ENCODE peak calls at places on chromosomes 16 and 17, in ten cellular contexts. Y, K, C, D, Z, X, E, U, H and S are unnamed samples.

GRCh38 chr17:2087597-2088211 is 32.8 kb downstream of the HIC1 start:
- DNase-seq in Y (no peak), K (peak; percentile 87), C (no peak), D (peak; percentile 68), Z (no peak), X (peak; percentile 34), E (peak; percentile 45), U (no peak), H (no peak), S (no peak)

GRCh38 chr17:27354051-27354490 is 60.2 kb downstream of the WSB1 start:
- DNase-seq in Y (no peak), K (no peak), C (no peak), D (peak; percentile 33), Z (no peak), X (no peak), E (no peak), U (no peak), H (no peak), S (no peak)

GRCh38 chr16:77657016-77657415 is 65.3 kb upstream of the NUDT7 start:
- DNase-seq in Y (peak; percentile 7), K (peak; percentile 2), C (peak; percentile 31), D (no peak), Z (no peak), X (no peak), E (no peak), U (no peak), H (no peak), S (no peak)

GRCh38 chr16:62965831-62966230 is 929.6 kb upstream of the CDH8 start:
- DNase-seq in Y (no peak), K (no peak), C (no peak), D (no peak), Z (no peak), X (no peak), E (no peak), U (no peak), H (no peak), S (no peak)

GRCh38 chr16:31455601-31456314 is 3.5 kb upstream of the ARMC5 start:
- DNase-seq in Y (no peak), K (peak; percentile 62), C (peak; percentile 51), D (no peak), Z (no peak), X (no peak), E (no peak), U (no peak), H (no peak), S (no peak)

GRCh38 chr17:45096141-45096540 is 35.0 kb downstream of the NMT1 start:
- DNase-seq in Y (no peak), K (peak; percentile 43), C (peak; percentile 40), D (no peak), Z (no peak), X (no peak), E (no peak), U (no peak), H (no peak), S (no peak)

GRCh38 chr17:81066771-81067315 is 31.9 kb downstream of the BAIAP2 start:
- DNase-seq in Y (no peak), K (no peak), C (no peak), D (no peak), Z (no peak), X (no peak), E (no peak), U (no peak), H (no peak), S (no peak)

GRCh38 chr16:53207810-53208752 is 153.3 kb downstream of the CHD9 start:
- DNase-seq in Y (peak; percentile 41), K (peak; percentile 32), C (peak; percentile 86), D (peak; percentile 43), Z (peak; percentile 45), X (peak; percentile 33), E (peak; percentile 67), U (peak; percentile 40), H (peak; percentile 39), S (peak; percentile 13)

DNA sequence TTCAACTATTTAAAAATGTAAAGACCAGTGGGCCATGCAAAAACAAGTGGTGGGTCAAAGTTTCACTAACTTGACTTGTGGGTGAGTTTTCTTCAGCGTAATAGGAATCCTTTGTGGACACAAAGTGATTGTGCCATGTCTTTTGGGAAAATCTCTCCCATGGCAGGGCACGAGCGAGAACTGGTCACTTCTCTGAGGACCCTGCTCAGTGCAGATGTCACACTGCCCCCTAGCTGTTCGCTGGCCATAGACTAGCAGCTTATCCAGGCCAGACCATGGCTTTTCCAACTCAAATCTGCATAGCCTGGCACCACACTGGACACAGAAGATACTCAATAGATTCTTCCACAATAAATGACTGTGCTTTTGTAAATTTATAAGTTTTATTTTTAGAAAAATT is 306.0 kb upstream of the CCL2 start:
- DNase-seq in Y (no peak), K (no peak), C (peak; percentile 70), D (no peak), Z (no peak), X (peak; percentile 37), E (no peak), U (no peak), H (no peak), S (peak; percentile 31)
- TF ChIP-seq CTCF in Y (no peak), K (no peak), C (peak; percentile 73), D (peak; percentile 18), Z (no peak), X (peak; percentile 46), E (no peak), U (no peak), H (no peak), S (peak; percentile 73)

DNA sequence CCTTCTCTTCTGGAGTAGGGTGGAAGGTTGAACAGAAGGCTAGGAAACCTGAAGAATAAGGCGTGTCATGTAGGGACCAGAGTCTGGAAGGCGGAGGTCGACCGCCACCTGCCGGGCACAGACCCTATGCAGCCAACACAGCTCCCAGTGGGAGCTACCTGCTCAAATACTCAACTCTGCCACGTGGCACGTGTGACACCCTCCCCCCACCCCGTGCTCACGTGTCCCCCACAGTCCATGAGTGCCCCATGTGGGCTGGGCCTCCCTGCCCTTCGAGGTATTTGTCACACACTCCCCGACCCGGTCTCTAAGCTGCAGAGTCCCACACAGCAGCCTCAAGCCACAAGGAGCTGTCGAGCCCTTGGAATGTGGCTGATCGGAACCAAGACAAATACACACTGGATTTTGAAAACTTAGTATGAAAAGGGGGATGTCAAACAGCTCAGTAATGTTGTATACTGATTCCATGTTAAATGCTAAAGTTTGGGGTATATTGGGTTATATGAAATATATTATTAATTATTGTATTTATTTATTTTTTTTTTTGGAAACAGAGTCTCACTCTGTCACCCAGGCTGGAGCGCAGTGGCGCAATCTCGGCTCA is 11.7 kb downstream of the HID1 start:
- DNase-seq in Y (no peak), K (peak; percentile 75), C (peak; percentile 80), D (no peak), Z (no peak), X (peak; percentile 74), E (peak; percentile 73), U (no peak), H (peak; percentile 55), S (peak; percentile 41)
- TF ChIP-seq CTCF in Y (peak; percentile 47), K (peak; percentile 33), C (peak; percentile 63), D (peak; percentile 40), Z (peak; percentile 21), X (peak; percentile 66), E (no peak), U (no peak), H (peak; percentile 11), S (peak; percentile 70)

GRCh38 chr17:8255499-8255898 is 6.4 kb downstream of the PFAS start:
- DNase-seq in Y (no peak), K (no peak), C (no peak), D (no peak), Z (no peak), X (no peak), E (no peak), U (no peak), H (no peak), S (no peak)

GRCh38 chr17:8254881-8255280 is 5.8 kb downstream of the PFAS start:
- DNase-seq in Y (no peak), K (no peak), C (no peak), D (no peak), Z (no peak), X (no peak), E (no peak), U (no peak), H (no peak), S (no peak)

GRCh38 chr17:8256291-8256690 is 7.2 kb downstream of the PFAS start:
- DNase-seq in Y (no peak), K (no peak), C (no peak), D (no peak), Z (no peak), X (no peak), E (no peak), U (no peak), H (no peak), S (no peak)

GRCh38 chr17:8256691-8257090 is 7.6 kb downstream of the PFAS start:
- DNase-seq in Y (no peak), K (no peak), C (no peak), D (no peak), Z (no peak), X (no peak), E (no peak), U (no peak), H (no peak), S (no peak)

DNA sequence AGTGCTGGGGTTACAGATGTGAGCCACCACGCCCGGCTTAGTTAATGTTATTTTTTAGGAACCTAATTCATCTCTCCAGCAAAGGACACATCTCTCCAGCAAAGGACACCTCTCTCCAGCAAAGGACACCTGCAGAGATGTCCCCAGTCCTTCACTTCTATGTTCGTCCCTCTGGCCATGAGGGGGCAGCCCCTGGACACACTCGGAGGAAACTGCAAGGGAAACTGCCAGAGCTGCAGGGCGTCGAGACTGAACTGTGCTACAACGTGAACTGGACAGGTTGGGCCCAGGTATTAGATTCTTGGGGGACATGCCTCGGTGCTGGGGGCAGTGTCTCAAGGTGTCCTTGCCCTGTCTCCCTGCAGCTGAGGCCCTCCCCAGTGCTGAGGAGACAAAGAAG is 4.7 kb downstream of the PFAS start:
- DNase-seq in Y (no peak), K (no peak), C (peak; percentile 18), D (peak; percentile 49), Z (no peak), X (no peak), E (peak; percentile 27), U (no peak), H (no peak), S (no peak)
- TF ChIP-seq CTCF in Y (peak; percentile 22), K (no peak), C (peak; percentile 29), D (no peak), Z (peak; percentile 19), X (no peak), E (peak; percentile 32), U (no peak), H (no peak), S (peak; percentile 28)

GRCh38 chr16:57186630-57187507 is 740 bp downstream of the RSPRY1 start:
- DNase-seq in Y (no peak), K (peak; percentile 29), C (peak; percentile 50), D (no peak), Z (no peak), X (peak; percentile 13), E (peak; percentile 65), U (no peak), H (no peak), S (no peak)

GRCh38 chr16:57184113-57184512 is 1.7 kb downstream of the PSME3IP1 start:
- DNase-seq in Y (no peak), K (no peak), C (no peak), D (no peak), Z (no peak), X (no peak), E (no peak), U (no peak), H (no peak), S (no peak)

GRCh38 chr16:57185945-57186629 is at the start of the genes PSME3IP1 and RSPRY1:
- DNase-seq in Y (peak; percentile 98), K (peak; percentile 99), C (peak; percentile 99), D (peak; percentile 98), Z (peak; percentile 99), X (peak; percentile 97), E (peak; percentile 99), U (peak; percentile 99), H (peak; percentile 98), S (peak; percentile 99)

GRCh38 chr16:57184890-57185445 is 871 bp downstream of the PSME3IP1 start:
- DNase-seq in Y (no peak), K (no peak), C (peak; percentile 14), D (no peak), Z (no peak), X (no peak), E (no peak), U (no peak), H (no peak), S (no peak)

DNA sequence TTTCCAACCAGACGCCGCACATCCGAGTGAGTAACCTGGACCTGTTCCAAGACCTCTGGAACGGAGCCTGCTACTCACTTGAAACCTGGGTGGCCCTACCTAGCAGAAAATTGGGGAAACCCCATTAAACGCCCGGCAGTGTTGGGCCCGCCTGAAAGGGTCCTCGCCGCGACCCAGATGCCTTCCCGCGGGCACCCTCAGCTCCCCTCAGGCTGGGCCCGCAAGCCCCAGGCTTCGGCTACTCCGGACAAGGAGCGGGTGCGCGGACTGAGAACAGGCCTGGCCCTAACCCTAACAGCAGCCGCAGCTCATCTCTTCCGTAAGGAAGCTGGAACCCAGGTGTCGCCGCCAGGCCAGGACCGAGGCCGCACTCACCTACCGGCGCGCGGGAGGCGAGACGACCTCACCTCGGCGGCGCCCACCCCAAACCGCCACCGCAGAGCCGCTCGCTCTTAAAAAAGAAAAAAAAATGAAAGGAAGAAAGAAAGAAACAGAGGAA is 344 bp downstream of the PSME3IP1 start:
- DNase-seq in Y (no peak), K (peak; percentile 46), C (peak; percentile 67), D (peak; percentile 54), Z (no peak), X (peak; percentile 38), E (peak; percentile 52), U (peak; percentile 56), H (peak; percentile 53), S (no peak)
- TF ChIP-seq CTCF in Y (no peak), K (no peak), C (no peak), D (no peak), Z (no peak), X (no peak), E (no peak), U (no peak), H (no peak), S (no peak)